ENCODE peak calls at places on chromosomes 4 and X, in six cellular contexts. One of them, this sample, is unnamed.

GRCh38 chr4:183095199-183095512 is 3.9 kb upstream of the WWC2 start:
- DNase-seq in mesothelial cell of epicardium: no peak
- DNase-seq in IMR-90: no peak
- DNase-seq in activated B cell treated with CpG ODN at 0.5 μM for 24 hours: no peak
- DNase-seq in PC-3: no peak
- DNase-seq in MM.1S: no peak
- DNase-seq in this sample: no peak

GRCh38 chr4:18538121-18538520 is 516.6 kb upstream of the LCORL start:
- DNase-seq in mesothelial cell of epicardium: no peak
- DNase-seq in activated B cell treated with CpG ODN at 0.5 μM for 24 hours: no peak
- DNase-seq in IMR-90: no peak
- DNase-seq in MM.1S: no peak
- DNase-seq in PC-3: no peak
- DNase-seq in this sample: no peak

GRCh38 chr4:151806511-151806927 is 45.7 kb upstream of the GATB start:
- DNase-seq in IMR-90: peak
- DNase-seq in mesothelial cell of epicardium: no peak
- DNase-seq in activated B cell treated with CpG ODN at 0.5 μM for 24 hours: no peak
- DNase-seq in MM.1S: no peak
- DNase-seq in PC-3: peak
- DNase-seq in this sample: no peak

GRCh38 chr4:5470318-5470889 is 238.0 kb downstream of the EVC2 start:
- DNase-seq in IMR-90: peak
- DNase-seq in MM.1S: no peak
- DNase-seq in activated B cell treated with CpG ODN at 0.5 μM for 24 hours: no peak
- DNase-seq in mesothelial cell of epicardium: no peak
- DNase-seq in PC-3: no peak
- DNase-seq in this sample: peak

GRCh38 chr4:3851881-3852280 is 85.7 kb downstream of the ADRA2C start:
- DNase-seq in activated B cell treated with CpG ODN at 0.5 μM for 24 hours: no peak
- DNase-seq in mesothelial cell of epicardium: no peak
- DNase-seq in PC-3: no peak
- DNase-seq in MM.1S: no peak
- DNase-seq in IMR-90: no peak
- DNase-seq in this sample: no peak

GRCh38 chr4:154622598-154622997 is 10.1 kb upstream of the FGG start:
- DNase-seq in PC-3: peak
- DNase-seq in mesothelial cell of epicardium: no peak
- DNase-seq in MM.1S: peak
- DNase-seq in activated B cell treated with CpG ODN at 0.5 μM for 24 hours: no peak
- DNase-seq in IMR-90: peak
- DNase-seq in this sample: no peak

GRCh38 chrX:48689143-48689920 is 5.7 kb downstream of the WAS start:
- DNase-seq in mesothelial cell of epicardium: no peak
- DNase-seq in activated B cell treated with CpG ODN at 0.5 μM for 24 hours: no peak
- DNase-seq in MM.1S: no peak
- DNase-seq in IMR-90: no peak
- DNase-seq in PC-3: no peak
- DNase-seq in this sample: no peak

GRCh38 chr4:26273308-26273980 is 47.4 kb upstream of the RBPJ start:
- DNase-seq in activated B cell treated with CpG ODN at 0.5 μM for 24 hours: no peak
- DNase-seq in MM.1S: no peak
- DNase-seq in PC-3: no peak
- DNase-seq in IMR-90: no peak
- DNase-seq in mesothelial cell of epicardium: no peak
- DNase-seq in this sample: no peak

GRCh38 chrX:259692-260355 is 21.4 kb upstream of the PLCXD1 start:
- DNase-seq in PC-3: no peak
- DNase-seq in IMR-90: no peak
- DNase-seq in mesothelial cell of epicardium: no peak
- DNase-seq in activated B cell treated with CpG ODN at 0.5 μM for 24 hours: peak
- DNase-seq in MM.1S: no peak
- DNase-seq in this sample: no peak

GRCh38 chrX:124426824-124427223 is 80.5 kb downstream of the SH2D1A start:
- DNase-seq in IMR-90: no peak
- DNase-seq in mesothelial cell of epicardium: no peak
- DNase-seq in activated B cell treated with CpG ODN at 0.5 μM for 24 hours: no peak
- DNase-seq in PC-3: no peak
- DNase-seq in MM.1S: no peak
- DNase-seq in this sample: no peak

GRCh38 chrX:30373479-30373878 is 64.3 kb upstream of the NR0B1 start:
- DNase-seq in activated B cell treated with CpG ODN at 0.5 μM for 24 hours: no peak
- DNase-seq in mesothelial cell of epicardium: no peak
- DNase-seq in PC-3: no peak
- DNase-seq in IMR-90: no peak
- DNase-seq in MM.1S: no peak
- DNase-seq in this sample: no peak

GRCh38 chr4:103934178-103934789 is 214.5 kb upstream of the TACR3 start:
- DNase-seq in PC-3: peak
- DNase-seq in mesothelial cell of epicardium: no peak
- DNase-seq in activated B cell treated with CpG ODN at 0.5 μM for 24 hours: no peak
- DNase-seq in IMR-90: peak
- DNase-seq in MM.1S: peak
- DNase-seq in this sample: no peak

GRCh38 chrX:13688384-13688771 is 550 bp upstream of the RAB9A start:
- DNase-seq in PC-3: peak
- DNase-seq in activated B cell treated with CpG ODN at 0.5 μM for 24 hours: no peak
- DNase-seq in MM.1S: no peak
- DNase-seq in IMR-90: no peak
- DNase-seq in mesothelial cell of epicardium: no peak
- DNase-seq in this sample: no peak

GRCh38 chr4:87502580-87503238 is 26.5 kb downstream of the SPARCL1 start:
- DNase-seq in PC-3: peak
- DNase-seq in MM.1S: no peak
- DNase-seq in mesothelial cell of epicardium: no peak
- DNase-seq in activated B cell treated with CpG ODN at 0.5 μM for 24 hours: no peak
- DNase-seq in IMR-90: peak
- DNase-seq in this sample: no peak

GRCh38 chr4:7648813-7649395 is 214.2 kb upstream of the PSAPL1 start:
- DNase-seq in MM.1S: no peak
- DNase-seq in mesothelial cell of epicardium: no peak
- DNase-seq in IMR-90: no peak
- DNase-seq in PC-3: no peak
- DNase-seq in activated B cell treated with CpG ODN at 0.5 μM for 24 hours: no peak
- DNase-seq in this sample: no peak

GRCh38 chr4:137267024-137267423 is 265.3 kb downstream of the PCDH18 start:
- DNase-seq in activated B cell treated with CpG ODN at 0.5 μM for 24 hours: no peak
- DNase-seq in IMR-90: peak
- DNase-seq in mesothelial cell of epicardium: no peak
- DNase-seq in MM.1S: no peak
- DNase-seq in PC-3: peak
- DNase-seq in this sample: no peak

GRCh38 chr4:38765391-38765790 is 17.4 kb downstream of the TLR10 start:
- DNase-seq in MM.1S: no peak
- DNase-seq in mesothelial cell of epicardium: no peak
- DNase-seq in IMR-90: peak
- DNase-seq in activated B cell treated with CpG ODN at 0.5 μM for 24 hours: no peak
- DNase-seq in PC-3: peak
- DNase-seq in this sample: no peak

GRCh38 chrX:103453655-103454054 is 65.6 kb downstream of the RAB40A start:
- DNase-seq in activated B cell treated with CpG ODN at 0.5 μM for 24 hours: no peak
- DNase-seq in mesothelial cell of epicardium: no peak
- DNase-seq in IMR-90: peak
- DNase-seq in PC-3: peak
- DNase-seq in MM.1S: no peak
- DNase-seq in this sample: no peak

GRCh38 chr4:158170691-158171455 is 2.0 kb downstream of the GASK1B start:
- DNase-seq in mesothelial cell of epicardium: no peak
- DNase-seq in activated B cell treated with CpG ODN at 0.5 μM for 24 hours: no peak
- DNase-seq in PC-3: peak
- DNase-seq in IMR-90: peak
- DNase-seq in MM.1S: no peak
- DNase-seq in this sample: no peak

GRCh38 chr4:56505269-56506109 is at the start of gene ARL9:
- DNase-seq in IMR-90: peak
- DNase-seq in PC-3: peak
- DNase-seq in mesothelial cell of epicardium: peak
- DNase-seq in activated B cell treated with CpG ODN at 0.5 μM for 24 hours: peak
- DNase-seq in MM.1S: no peak
- DNase-seq in this sample: peak

GRCh38 chrX:154370300-154370881 is 4.0 kb downstream of the FLNA start:
- DNase-seq in mesothelial cell of epicardium: no peak
- DNase-seq in MM.1S: no peak
- DNase-seq in IMR-90: no peak
- DNase-seq in activated B cell treated with CpG ODN at 0.5 μM for 24 hours: peak
- DNase-seq in PC-3: no peak
- DNase-seq in this sample: no peak

GRCh38 chr4:151887151-151887815 is 126.5 kb upstream of the GATB start:
- DNase-seq in activated B cell treated with CpG ODN at 0.5 μM for 24 hours: no peak
- DNase-seq in MM.1S: no peak
- DNase-seq in IMR-90: no peak
- DNase-seq in PC-3: peak
- DNase-seq in mesothelial cell of epicardium: no peak
- DNase-seq in this sample: no peak

GRCh38 chr4:129929052-129929451 is 833.1 kb downstream of the C4orf33 start:
- DNase-seq in activated B cell treated with CpG ODN at 0.5 μM for 24 hours: no peak
- DNase-seq in mesothelial cell of epicardium: no peak
- DNase-seq in IMR-90: no peak
- DNase-seq in MM.1S: no peak
- DNase-seq in PC-3: peak
- DNase-seq in this sample: no peak

GRCh38 chrX:110001702-110002299 is 1.1 kb upstream of the TMEM164 start:
- DNase-seq in IMR-90: no peak
- DNase-seq in MM.1S: no peak
- DNase-seq in PC-3: no peak
- DNase-seq in mesothelial cell of epicardium: no peak
- DNase-seq in activated B cell treated with CpG ODN at 0.5 μM for 24 hours: no peak
- DNase-seq in this sample: no peak

GRCh38 chrX:110000854-110001701 is 1.8 kb upstream of the TMEM164 start:
- DNase-seq in mesothelial cell of epicardium: no peak
- DNase-seq in activated B cell treated with CpG ODN at 0.5 μM for 24 hours: no peak
- DNase-seq in IMR-90: no peak
- DNase-seq in PC-3: no peak
- DNase-seq in MM.1S: no peak
- DNase-seq in this sample: no peak

GRCh38 chrX:110004210-110004609 is 1.3 kb downstream of the TMEM164 start:
- DNase-seq in IMR-90: no peak
- DNase-seq in PC-3: peak
- DNase-seq in mesothelial cell of epicardium: no peak
- DNase-seq in activated B cell treated with CpG ODN at 0.5 μM for 24 hours: no peak
- DNase-seq in MM.1S: no peak
- DNase-seq in this sample: no peak

GRCh38 chrX:110003167-110004156 is 548 bp downstream of the TMEM164 start:
- DNase-seq in mesothelial cell of epicardium: no peak
- DNase-seq in activated B cell treated with CpG ODN at 0.5 μM for 24 hours: no peak
- DNase-seq in MM.1S: peak
- DNase-seq in IMR-90: no peak
- DNase-seq in PC-3: no peak
- DNase-seq in this sample: no peak

DNA sequence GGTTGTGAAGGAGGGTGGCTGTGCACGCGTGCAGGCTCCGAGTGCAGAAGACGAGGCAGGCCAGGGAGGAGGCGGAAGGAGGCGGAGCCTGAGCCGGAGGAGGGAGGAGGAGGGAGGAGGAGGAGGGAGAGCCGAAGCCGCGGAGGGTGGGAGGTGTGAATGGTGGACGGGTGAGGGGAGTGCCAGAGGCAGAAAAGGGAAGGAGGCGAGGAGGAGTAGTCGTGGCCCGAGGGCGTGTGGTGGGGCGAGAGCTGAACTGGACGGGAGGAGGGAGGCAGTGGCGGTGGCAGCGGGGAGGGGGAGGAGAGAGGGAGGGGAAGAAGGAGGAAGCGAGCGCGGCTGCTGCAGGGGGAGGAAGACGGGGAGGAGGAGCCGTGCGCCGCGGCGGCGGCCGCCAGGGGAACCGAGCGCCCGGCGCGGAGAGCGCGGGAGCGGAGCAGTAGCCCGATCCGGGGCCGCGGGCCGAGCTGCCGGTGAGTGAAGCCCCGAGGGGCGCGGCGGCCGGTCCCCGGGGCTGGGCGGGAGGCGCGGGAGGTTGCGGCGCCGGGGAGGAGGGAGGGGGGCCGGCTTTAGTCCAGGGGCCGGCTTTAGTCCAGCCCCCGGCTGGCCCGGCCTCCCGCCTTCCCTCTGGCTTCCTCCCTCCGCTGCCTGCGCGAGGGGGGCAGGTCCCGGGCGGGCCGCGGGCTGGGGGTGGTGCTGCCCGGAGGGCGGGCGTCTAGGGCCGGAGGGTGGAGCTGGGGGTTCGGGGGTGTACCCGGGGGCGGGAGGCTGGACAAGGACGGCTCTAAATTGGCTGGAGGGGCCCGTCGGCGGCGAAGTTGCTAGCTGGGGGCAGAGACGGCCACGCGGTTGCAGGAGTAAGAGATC is at the start of gene TMEM164:
- DNase-seq in mesothelial cell of epicardium: peak
- DNase-seq in activated B cell treated with CpG ODN at 0.5 μM for 24 hours: peak
- DNase-seq in IMR-90: peak
- DNase-seq in PC-3: peak
- DNase-seq in MM.1S: peak
- DNase-seq in this sample: peak
- TF ChIP-seq CTCF in mesothelial cell of epicardium: no peak
- TF ChIP-seq CTCF in activated B cell treated with CpG ODN at 0.5 μM for 24 hours: no peak
- TF ChIP-seq CTCF in IMR-90: no peak
- TF ChIP-seq CTCF in PC-3: no peak
- TF ChIP-seq CTCF in MM.1S: no peak
- TF ChIP-seq CTCF in this sample: peak

GRCh38 chr4:127604949-127605709 is 27.6 kb upstream of the INTU start:
- DNase-seq in activated B cell treated with CpG ODN at 0.5 μM for 24 hours: no peak
- DNase-seq in MM.1S: peak
- DNase-seq in mesothelial cell of epicardium: no peak
- DNase-seq in IMR-90: peak
- DNase-seq in PC-3: peak
- DNase-seq in this sample: no peak
- TF ChIP-seq CTCF in activated B cell treated with CpG ODN at 0.5 μM for 24 hours: no peak
- TF ChIP-seq CTCF in MM.1S: peak
- TF ChIP-seq CTCF in mesothelial cell of epicardium: peak
- TF ChIP-seq CTCF in IMR-90: peak
- TF ChIP-seq CTCF in PC-3: peak
- TF ChIP-seq CTCF in this sample: peak

GRCh38 chr4:6560416-6561172 is 14.4 kb upstream of the MAN2B2 start:
- DNase-seq in mesothelial cell of epicardium: no peak
- DNase-seq in MM.1S: no peak
- DNase-seq in PC-3: no peak
- DNase-seq in IMR-90: peak
- DNase-seq in activated B cell treated with CpG ODN at 0.5 μM for 24 hours: no peak
- DNase-seq in this sample: no peak
- TF ChIP-seq CTCF in mesothelial cell of epicardium: no peak
- TF ChIP-seq CTCF in MM.1S: no peak
- TF ChIP-seq CTCF in PC-3: no peak
- TF ChIP-seq CTCF in IMR-90: no peak
- TF ChIP-seq CTCF in activated B cell treated with CpG ODN at 0.5 μM for 24 hours: no peak
- TF ChIP-seq CTCF in this sample: no peak

DNA sequence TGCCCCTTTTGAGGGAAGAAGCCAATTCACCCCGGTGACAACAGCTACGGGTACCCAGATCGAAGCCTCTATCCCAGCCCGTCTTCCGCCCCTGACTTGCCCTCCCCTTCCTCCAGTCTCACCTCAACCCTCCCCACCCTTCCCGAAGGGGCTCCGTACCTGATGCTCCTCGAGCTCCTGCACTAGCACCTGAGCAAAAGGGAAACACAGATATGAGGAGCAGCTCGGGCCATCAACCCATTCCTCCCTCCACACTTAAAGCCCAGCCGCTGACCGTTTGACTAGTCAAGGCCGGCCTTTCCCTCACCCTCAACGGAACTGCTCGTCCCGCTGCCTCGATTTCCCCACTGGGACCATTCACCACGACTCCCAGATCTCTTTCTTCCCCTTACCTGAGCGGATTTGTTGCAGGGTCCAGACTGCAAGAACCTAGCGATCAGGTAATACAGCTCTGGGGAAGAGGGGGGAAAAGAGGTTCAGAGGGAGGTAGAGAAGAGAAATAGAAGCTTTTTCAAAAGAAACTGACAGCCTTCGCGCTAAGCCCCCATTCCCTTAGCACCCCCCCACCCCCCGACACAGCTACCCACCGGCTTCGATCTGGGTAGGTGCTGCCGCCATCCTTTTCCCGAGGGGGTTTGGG is 703 bp downstream of the BRWD3 start:
- DNase-seq in mesothelial cell of epicardium: no peak
- DNase-seq in activated B cell treated with CpG ODN at 0.5 μM for 24 hours: peak
- DNase-seq in MM.1S: peak
- DNase-seq in IMR-90: no peak
- DNase-seq in PC-3: peak
- DNase-seq in this sample: no peak
- TF ChIP-seq CTCF in mesothelial cell of epicardium: no peak
- TF ChIP-seq CTCF in activated B cell treated with CpG ODN at 0.5 μM for 24 hours: no peak
- TF ChIP-seq CTCF in MM.1S: no peak
- TF ChIP-seq CTCF in IMR-90: no peak
- TF ChIP-seq CTCF in PC-3: no peak
- TF ChIP-seq CTCF in this sample: no peak